ENCODE peak calls at places on chromosomes 1 and 21, in five cellular contexts. R, E, Z, V and T are unnamed samples.

GRCh38 chr1:185215911-185216310 is 58.9 kb downstream of the SWT1 start:
- DNase-seq in E (no peak), V (peak; percentile 2), Z (no peak), R (no peak), T (no peak)

GRCh38 chr1:215279682-215280081 is 197.1 kb downstream of the KCNK2 start:
- DNase-seq in V (no peak), E (no peak), Z (no peak), R (no peak), T (no peak)

GRCh38 chr1:65959896-65960295 is 167.2 kb downstream of the PDE4B start:
- DNase-seq in E (no peak), R (no peak), Z (no peak), V (no peak), T (peak; percentile 67)

GRCh38 chr1:43831866-43832654 is 101.5 kb upstream of the ARTN start:
- DNase-seq in V (no peak), R (no peak), Z (no peak), E (no peak), T (no peak)

GRCh38 chr1:93598396-93598795 is 83.2 kb downstream of the BCAR3 start:
- DNase-seq in V (no peak), Z (no peak), R (no peak), E (no peak), T (no peak)

GRCh38 chr1:198771562-198772153 is 132.8 kb downstream of the PTPRC start:
- DNase-seq in E (no peak), R (peak; percentile 2), V (no peak), Z (no peak), T (peak; percentile 62)

GRCh38 chr1:110671323-110671722 is 3.4 kb downstream of the KCNA3 start:
- DNase-seq in Z (no peak), R (no peak), E (no peak), V (no peak), T (no peak)

GRCh38 chr1:234531181-234532132 is 52.5 kb upstream of the TARBP1 start:
- DNase-seq in V (peak; percentile 79), Z (peak; percentile 79), R (no peak), E (no peak), T (peak; percentile 93)

GRCh38 chr1:58721247-58721820 is 21.5 kb upstream of the MYSM1 start:
- DNase-seq in E (no peak), Z (no peak), V (peak; percentile 23), R (no peak), T (no peak)

GRCh38 chr1:51044199-51044598 is 57.8 kb upstream of the C1orf185 start:
- DNase-seq in E (no peak), R (no peak), Z (no peak), V (no peak), T (no peak)

GRCh38 chr1:2230781-2231666 is 2.9 kb downstream of the SKI start:
- DNase-seq in V (peak; percentile 21), Z (no peak), R (no peak), E (no peak), T (peak; percentile 49)

GRCh38 chr1:181504294-181505115 is 21.2 kb downstream of the CACNA1E start:
- DNase-seq in E (no peak), R (peak; percentile 30), V (no peak), Z (no peak), T (no peak)

GRCh38 chr1:2266301-2266967 is 38.3 kb downstream of the SKI start:
- DNase-seq in E (no peak), R (no peak), Z (peak; percentile 21), V (no peak), T (no peak)

GRCh38 chr1:118983558-118984021 is 4.6 kb downstream of the TBX15 start:
- DNase-seq in V (no peak), E (no peak), R (no peak), Z (no peak), T (no peak)

GRCh38 chr21:33789697-33790096 is 125.9 kb downstream of the ATP5PO start:
- DNase-seq in E (no peak), Z (no peak), R (no peak), V (peak; percentile 8), T (no peak)

GRCh38 chr1:65762081-65762862 is 30.4 kb upstream of the PDE4B start:
- DNase-seq in Z (no peak), V (peak; percentile 23), R (no peak), E (no peak), T (no peak)